ENCODE peak calls at places on chromosomes 7 and 10, in seven cellular contexts. R is C1 segment of cervical spinal cord, M is sigmoid colon, T is GM10248, J is cardiac muscle cell, I is occipital lobe, V is OCI-LY7. D is an unnamed sample.

GRCh38 chr7:1961776-1962276 is 270.9 kb downstream of the MAD1L1 start:
- DNase-seq in R (no peak), T (no peak), J (peak; percentile 68), V (no peak), M (no peak), I (no peak), D (no peak)

GRCh38 chr10:53893061-53893460 is 908.0 kb downstream of the PCDH15 start:
- DNase-seq in V (no peak), I (no peak), M (no peak), R (no peak), T (no peak), J (no peak), D (no peak)

GRCh38 chr7:17205850-17206353 is 92.5 kb upstream of the AHR start:
- DNase-seq in R (no peak), M (no peak), V (no peak), I (no peak), J (no peak), T (no peak), D (no peak)

GRCh38 chr7:83162402-83163256 is at the start of gene PCLO:
- DNase-seq in J (peak; percentile 42), V (peak; percentile 77), R (peak; percentile 60), T (peak; percentile 54), M (peak; percentile 61), I (peak; percentile 79), D (peak; percentile 60)

GRCh38 chr7:117385340-117386124 is 41.8 kb downstream of the ASZ1 start:
- DNase-seq in R (no peak), T (peak; percentile 13), V (peak; percentile 7), J (peak; percentile 41), M (no peak), I (no peak), D (no peak)

GRCh38 chr7:570801-571070 is 51.1 kb upstream of the PDGFA start:
- DNase-seq in M (no peak), R (no peak), I (no peak), T (no peak), J (no peak), V (no peak), D (no peak)

GRCh38 chr7:157347217-157347904 is 10.6 kb downstream of the DNAJB6 start:
- DNase-seq in J (peak; percentile 88), I (peak; percentile 32), R (no peak), V (no peak), T (no peak), M (peak; percentile 90), D (no peak)

GRCh38 chr7:64581929-64582894 is 19.3 kb upstream of the ZNF680 start:
- DNase-seq in M (no peak), I (no peak), V (no peak), J (peak; percentile 100), R (no peak), T (no peak), D (no peak)

GRCh38 chr7:139972000-139972399 is 90.8 kb downstream of the PARP12 start:
- DNase-seq in I (no peak), J (no peak), R (no peak), V (no peak), T (no peak), M (no peak), D (no peak)

GRCh38 chr10:59993931-59994330 is 87.6 kb upstream of the CCDC6 start:
- DNase-seq in M (no peak), I (no peak), T (no peak), V (no peak), R (no peak), J (no peak), D (no peak)

GRCh38 chr7:134905375-134905774 is 80.9 kb upstream of the AGBL3 start:
- DNase-seq in R (no peak), T (no peak), M (peak; percentile 90), I (no peak), J (peak; percentile 96), V (no peak), D (no peak)

GRCh38 chr7:48511021-48511579 is 339.8 kb downstream of the ABCA13 start:
- DNase-seq in I (no peak), R (no peak), T (no peak), M (no peak), V (no peak), J (no peak), D (no peak)

GRCh38 chr7:12771378-12771877 is 84.0 kb downstream of the ARL4A start:
- DNase-seq in T (no peak), J (peak; percentile 38), V (no peak), M (peak; percentile 65), R (no peak), I (peak; percentile 4), D (peak; percentile 7)

GRCh38 chr10:79239275-79239779 is 107.9 kb upstream of the PPIF start:
- DNase-seq in V (no peak), M (peak; percentile 89), R (peak; percentile 52), I (no peak), T (no peak), J (no peak), D (peak; percentile 60)